ENCODE peak calls at places on chromosomes 12 and 14, in six cellular contexts. R is HFF-Myc, Q is body of pancreas, T is nephron progenitor cell, A is endothelial cell, Z is left ventricle myocardium inferior. G is an unnamed sample.

GRCh38 chr14:81459421-81459820 is 59.3 kb upstream of the STON2 start:
- DNase-seq in T (no peak), R (no peak), Z (no peak), Q (no peak), A (no peak), G (no peak)

GRCh38 chr12:124848621-124849380 is 14.9 kb downstream of the SCARB1 start:
- DNase-seq in T (no peak), Q (no peak), Z (no peak), A (no peak), R (no peak), G (no peak)

GRCh38 chr12:46546634-46547273 is 174.2 kb upstream of the SLC38A2 start:
- DNase-seq in Q (no peak), A (no peak), Z (no peak), R (no peak), T (no peak), G (no peak)

GRCh38 chr14:94373708-94374107 is 14.7 kb downstream of the SERPINA1 start:
- DNase-seq in A (no peak), R (peak; percentile 57), Z (no peak), T (no peak), Q (no peak), G (no peak)

GRCh38 chr14:74934476-74935339 is 11.6 kb upstream of the RPS6KL1 start:
- DNase-seq in R (no peak), Z (peak; percentile 58), A (no peak), Q (no peak), T (no peak), G (peak; percentile 67)

GRCh38 chr12:21985155-21985554 is 43.9 kb upstream of the ABCC9 start:
- DNase-seq in Q (no peak), Z (no peak), R (no peak), A (no peak), T (no peak), G (no peak)

GRCh38 chr12:127411141-127411915 is 855.6 kb upstream of the TMEM132C start:
- DNase-seq in Q (no peak), T (no peak), A (no peak), Z (no peak), R (no peak), G (no peak)

GRCh38 chr12:42180990-42181611 is 36.4 kb upstream of the GXYLT1 start:
- DNase-seq in Z (no peak), R (no peak), A (no peak), Q (no peak), T (no peak), G (no peak)

GRCh38 chr14:41718477-41719166 is 111.9 kb downstream of the LRFN5 start:
- DNase-seq in Q (no peak), A (no peak), R (no peak), Z (no peak), T (no peak), G (no peak)

GRCh38 chr14:22474730-22475351 is 114.2 kb downstream of the DAD1 start:
- DNase-seq in T (no peak), R (no peak), Z (no peak), Q (no peak), A (no peak), G (no peak)

GRCh38 chr14:74739293-74740030 is 23.7 kb upstream of the YLPM1 start:
- DNase-seq in Z (no peak), Q (no peak), T (no peak), R (no peak), A (no peak), G (no peak)

GRCh38 chr12:132145334-132145733 is 1.1 kb downstream of the NOC4L start:
- DNase-seq in Z (no peak), Q (no peak), R (no peak), T (no peak), A (no peak), G (no peak)

GRCh38 chr12:42981379-42981778 is 391.8 kb upstream of the PRICKLE1 start:
- DNase-seq in Z (no peak), T (no peak), Q (no peak), R (no peak), A (no peak), G (no peak)

GRCh38 chr12:13093850-13094225 is 9.6 kb downstream of the GSG1 start:
- DNase-seq in R (no peak), T (no peak), A (no peak), Z (no peak), Q (no peak), G (no peak)

GRCh38 chr12:123942277-123942653 is 30.4 kb downstream of the CCDC92 start:
- DNase-seq in T (no peak), Z (no peak), A (no peak), R (peak; percentile 21), Q (no peak), G (no peak)

GRCh38 chr12:21697829-21698630 is 40.4 kb upstream of the LDHB start:
- DNase-seq in R (peak; percentile 11), A (no peak), T (no peak), Q (no peak), Z (no peak), G (no peak)

GRCh38 chr12:101891462-101891971 is 14.1 kb downstream of the DRAM1 start:
- DNase-seq in A (no peak), R (peak; percentile 55), Z (no peak), T (no peak), Q (no peak), G (no peak)

GRCh38 chr14:75907722-75908330 is 74.0 kb downstream of the TGFB3 start:
- DNase-seq in Q (no peak), T (no peak), Z (no peak), R (no peak), A (no peak), G (no peak)

GRCh38 chr12:54414191-54414525 is 4.9 kb downstream of the ITGA5 start:
- DNase-seq in Q (no peak), A (no peak), T (no peak), R (no peak), Z (no peak), G (no peak)

GRCh38 chr12:54417712-54418440 is 1.2 kb downstream of the ITGA5 start:
- DNase-seq in T (peak; percentile 37), R (no peak), Q (no peak), A (peak; percentile 53), Z (no peak), G (no peak)

GRCh38 chr12:54416908-54417603 is 2.0 kb downstream of the ITGA5 start:
- DNase-seq in Z (no peak), T (no peak), A (no peak), R (no peak), Q (no peak), G (no peak)

GRCh38 chr12:54413284-54414190 is 5.5 kb downstream of the ITGA5 start:
- DNase-seq in T (no peak), A (no peak), Z (peak; percentile 59), R (no peak), Q (no peak), G (no peak)

GRCh38 chr12:54415223-54415929 is 3.7 kb downstream of the ITGA5 start:
- DNase-seq in Q (no peak), T (no peak), R (no peak), A (no peak), Z (no peak), G (no peak)
- TF ChIP-seq CTCF in Q (no peak), T (no peak), R (no peak), A (no peak), Z (no peak), G (no peak)

GRCh38 chr12:1644523-1645438 is 15.8 kb downstream of the WNT5B start:
- DNase-seq in A (no peak), Z (peak; percentile 88), T (no peak), R (peak; percentile 53), Q (peak; percentile 70), G (peak; percentile 51)
- TF ChIP-seq CTCF in A (no peak), Z (no peak), T (no peak), R (no peak), Q (no peak), G (no peak)

GRCh38 chr14:45144658-45145057 is 8.9 kb downstream of the FANCM start:
- DNase-seq in Z (no peak), R (no peak), A (no peak), T (no peak), Q (no peak), G (no peak)
- TF ChIP-seq CTCF in Z (no peak), R (no peak), A (no peak), T (no peak), Q (no peak), G (no peak)

DNA sequence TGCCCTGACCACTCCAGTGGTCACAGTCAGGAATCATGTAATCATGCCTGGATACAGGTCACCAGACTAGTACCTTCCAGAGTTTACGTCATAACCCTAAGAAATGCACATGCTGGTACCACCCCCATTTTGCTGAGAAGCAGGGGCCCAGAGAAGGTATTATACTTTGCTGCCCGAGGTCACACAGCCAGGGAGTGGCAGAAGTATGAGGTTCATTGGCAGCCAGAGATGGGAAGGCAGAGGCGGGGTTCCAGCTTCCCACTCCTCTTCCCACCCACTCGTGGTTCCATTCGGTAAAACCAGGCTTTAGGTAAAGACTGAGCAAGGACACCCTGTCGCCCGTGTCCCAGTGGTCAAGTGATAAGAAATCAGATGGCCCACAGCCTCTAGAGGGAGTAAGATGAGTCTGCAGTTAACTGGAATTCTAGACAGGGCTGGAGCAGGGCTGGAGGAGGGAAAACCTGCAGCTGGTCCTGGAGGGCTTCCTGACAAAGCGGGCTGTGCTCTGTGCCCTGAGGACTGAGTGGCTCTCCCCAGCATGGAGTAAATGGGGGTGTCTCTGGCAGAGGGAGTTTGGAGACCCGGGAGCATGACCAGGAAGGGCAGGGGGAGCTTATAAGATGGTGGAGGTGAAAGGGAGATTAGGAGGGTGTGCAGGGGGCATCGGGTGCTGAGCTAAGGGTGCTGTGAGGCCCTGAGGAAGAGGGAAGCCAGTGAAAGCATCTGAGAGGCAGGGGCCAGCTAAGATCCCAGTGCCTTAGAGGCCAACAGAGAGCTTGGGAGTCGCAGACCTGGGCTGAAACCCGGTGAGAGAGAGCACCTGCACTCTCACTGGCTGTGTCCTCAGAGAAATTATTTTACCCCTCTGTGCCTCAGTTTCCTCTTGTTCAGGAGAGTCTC is 5.7 kb downstream of the FAM222A start:
- DNase-seq in A (peak; percentile 43), T (no peak), R (no peak), Q (no peak), Z (no peak), G (peak; percentile 45)
- TF ChIP-seq CTCF in A (no peak), T (no peak), R (peak; percentile 27), Q (peak; percentile 18), Z (no peak), G (peak; percentile 32)

GRCh38 chr12:44876554-44877275 is 600 bp upstream of the NELL2 start:
- DNase-seq in T (peak; percentile 87), A (peak; percentile 59), Z (no peak), R (no peak), Q (no peak), G (peak; percentile 86)
- TF ChIP-seq CTCF in T (no peak), A (no peak), Z (no peak), R (no peak), Q (no peak), G (no peak)

GRCh38 chr14:99233222-99234035 is 38.6 kb downstream of the BCL11B start:
- DNase-seq in Z (no peak), R (no peak), T (peak; percentile 26), A (no peak), Q (no peak), G (no peak)

GRCh38 chr14:99232406-99233214 is 39.4 kb downstream of the BCL11B start:
- DNase-seq in R (no peak), A (no peak), Q (no peak), T (no peak), Z (no peak), G (no peak)

GRCh38 chr14:99231181-99231849 is 40.7 kb downstream of the BCL11B start:
- DNase-seq in A (no peak), R (no peak), Q (no peak), Z (no peak), T (peak; percentile 54), G (no peak)

GRCh38 chr14:99230271-99231141 is 41.5 kb downstream of the BCL11B start:
- DNase-seq in Z (no peak), R (no peak), A (no peak), Q (no peak), T (no peak), G (no peak)

GRCh38 chr14:99231850-99232401 is 40.1 kb downstream of the BCL11B start:
- DNase-seq in R (no peak), T (peak; percentile 67), Z (no peak), Q (no peak), A (peak; percentile 65), G (peak; percentile 56)
- TF ChIP-seq CTCF in R (no peak), T (no peak), Z (no peak), Q (no peak), A (no peak), G (no peak)